ENCODE peak calls at places on chromosomes 1 and 21, in ten cellular contexts. One of them, this sample, is unnamed.

GRCh38 chr1:174990382-174990999 is 9.3 kb upstream of the CACYBP start:
- DNase-seq in stomach: no peak
- DNase-seq in SK-N-SH: peak; percentile 49
- DNase-seq in HepG2: peak; percentile 60
- DNase-seq in sigmoid colon: no peak
- DNase-seq in transverse colon: no peak
- DNase-seq in suprapubic skin: no peak
- DNase-seq in upper lobe of left lung: no peak
- DNase-seq in K562: no peak
- DNase-seq in spleen: no peak
- DNase-seq in this sample: no peak

GRCh38 chr1:239288964-239289535 is 97.3 kb upstream of the CHRM3 start:
- DNase-seq in stomach: no peak
- DNase-seq in SK-N-SH: no peak
- DNase-seq in HepG2: no peak
- DNase-seq in sigmoid colon: no peak
- DNase-seq in transverse colon: no peak
- DNase-seq in suprapubic skin: no peak
- DNase-seq in upper lobe of left lung: no peak
- DNase-seq in K562: no peak
- DNase-seq in spleen: no peak
- DNase-seq in this sample: no peak

GRCh38 chr1:55572878-55573734 is 357.9 kb upstream of the USP24 start:
- DNase-seq in stomach: no peak
- DNase-seq in SK-N-SH: no peak
- DNase-seq in HepG2: peak; percentile 14
- DNase-seq in sigmoid colon: no peak
- DNase-seq in transverse colon: no peak
- DNase-seq in suprapubic skin: no peak
- DNase-seq in upper lobe of left lung: no peak
- DNase-seq in K562: no peak
- DNase-seq in spleen: no peak
- DNase-seq in this sample: no peak

GRCh38 chr1:215407575-215407974 is 159.5 kb upstream of the KCTD3 start:
- DNase-seq in stomach: no peak
- DNase-seq in SK-N-SH: no peak
- DNase-seq in HepG2: no peak
- DNase-seq in sigmoid colon: no peak
- DNase-seq in transverse colon: no peak
- DNase-seq in suprapubic skin: no peak
- DNase-seq in upper lobe of left lung: no peak
- DNase-seq in K562: no peak
- DNase-seq in spleen: no peak
- DNase-seq in this sample: no peak

GRCh38 chr1:202010042-202011015 is at the start of gene ELF3:
- DNase-seq in stomach: peak; percentile 95
- DNase-seq in SK-N-SH: no peak
- DNase-seq in HepG2: peak; percentile 99
- DNase-seq in sigmoid colon: no peak
- DNase-seq in transverse colon: peak; percentile 92
- DNase-seq in suprapubic skin: no peak
- DNase-seq in upper lobe of left lung: peak; percentile 91
- DNase-seq in K562: no peak
- DNase-seq in spleen: peak; percentile 61
- DNase-seq in this sample: peak; percentile 95

GRCh38 chr1:110309768-110310167 is 29.4 kb upstream of the RBM15 start:
- DNase-seq in stomach: no peak
- DNase-seq in SK-N-SH: no peak
- DNase-seq in HepG2: no peak
- DNase-seq in sigmoid colon: no peak
- DNase-seq in transverse colon: no peak
- DNase-seq in suprapubic skin: no peak
- DNase-seq in upper lobe of left lung: no peak
- DNase-seq in K562: no peak
- DNase-seq in spleen: no peak
- DNase-seq in this sample: no peak

GRCh38 chr1:166814611-166815010 is 24.7 kb upstream of the POGK start:
- DNase-seq in stomach: peak; percentile 43
- DNase-seq in SK-N-SH: no peak
- DNase-seq in HepG2: no peak
- DNase-seq in sigmoid colon: no peak
- DNase-seq in transverse colon: no peak
- DNase-seq in suprapubic skin: no peak
- DNase-seq in upper lobe of left lung: peak; percentile 57
- DNase-seq in K562: no peak
- DNase-seq in spleen: no peak
- DNase-seq in this sample: no peak

GRCh38 chr1:242447682-242448081 is 76.8 kb downstream of the PLD5 start:
- DNase-seq in stomach: no peak
- DNase-seq in SK-N-SH: no peak
- DNase-seq in HepG2: no peak
- DNase-seq in sigmoid colon: no peak
- DNase-seq in transverse colon: no peak
- DNase-seq in suprapubic skin: no peak
- DNase-seq in upper lobe of left lung: no peak
- DNase-seq in K562: no peak
- DNase-seq in spleen: no peak
- DNase-seq in this sample: no peak

GRCh38 chr21:44752701-44753235 is 41.4 kb upstream of the TSPEAR start:
- DNase-seq in stomach: no peak
- DNase-seq in SK-N-SH: no peak
- DNase-seq in HepG2: no peak
- DNase-seq in sigmoid colon: no peak
- DNase-seq in transverse colon: no peak
- DNase-seq in suprapubic skin: peak; percentile 49
- DNase-seq in upper lobe of left lung: no peak
- DNase-seq in K562: no peak
- DNase-seq in spleen: no peak
- DNase-seq in this sample: no peak

GRCh38 chr1:227728059-227728891 is 6.8 kb downstream of the JMJD4 start:
- DNase-seq in stomach: peak; percentile 87
- DNase-seq in SK-N-SH: peak; percentile 94
- DNase-seq in HepG2: peak; percentile 69
- DNase-seq in sigmoid colon: peak; percentile 88
- DNase-seq in transverse colon: peak; percentile 91
- DNase-seq in suprapubic skin: peak; percentile 82
- DNase-seq in upper lobe of left lung: peak; percentile 83
- DNase-seq in K562: peak; percentile 85
- DNase-seq in spleen: peak; percentile 91
- DNase-seq in this sample: peak; percentile 85

GRCh38 chr1:8317647-8318360 is at the start of gene SLC45A1:
- DNase-seq in stomach: peak; percentile 82
- DNase-seq in SK-N-SH: peak; percentile 97
- DNase-seq in HepG2: no peak
- DNase-seq in sigmoid colon: peak; percentile 92
- DNase-seq in transverse colon: peak; percentile 80
- DNase-seq in suprapubic skin: no peak
- DNase-seq in upper lobe of left lung: peak; percentile 78
- DNase-seq in K562: peak; percentile 72
- DNase-seq in spleen: peak; percentile 94
- DNase-seq in this sample: peak; percentile 70

GRCh38 chr1:117312453-117313138 is 54.7 kb upstream of the MAN1A2 start:
- DNase-seq in stomach: no peak
- DNase-seq in SK-N-SH: no peak
- DNase-seq in HepG2: peak; percentile 43
- DNase-seq in sigmoid colon: no peak
- DNase-seq in transverse colon: no peak
- DNase-seq in suprapubic skin: no peak
- DNase-seq in upper lobe of left lung: no peak
- DNase-seq in K562: peak; percentile 54
- DNase-seq in spleen: no peak
- DNase-seq in this sample: no peak

GRCh38 chr1:208344202-208344601 is 100.0 kb upstream of the PLXNA2 start:
- DNase-seq in stomach: no peak
- DNase-seq in SK-N-SH: no peak
- DNase-seq in HepG2: no peak
- DNase-seq in sigmoid colon: no peak
- DNase-seq in transverse colon: no peak
- DNase-seq in suprapubic skin: no peak
- DNase-seq in upper lobe of left lung: no peak
- DNase-seq in K562: no peak
- DNase-seq in spleen: no peak
- DNase-seq in this sample: no peak

GRCh38 chr1:7899741-7900140 is 40.9 kb downstream of the TNFRSF9 start:
- DNase-seq in stomach: no peak
- DNase-seq in SK-N-SH: no peak
- DNase-seq in HepG2: no peak
- DNase-seq in sigmoid colon: no peak
- DNase-seq in transverse colon: no peak
- DNase-seq in suprapubic skin: no peak
- DNase-seq in upper lobe of left lung: no peak
- DNase-seq in K562: no peak
- DNase-seq in spleen: no peak
- DNase-seq in this sample: no peak

GRCh38 chr1:240691521-240692338 is 79.8 kb upstream of the GREM2 start:
- DNase-seq in stomach: peak; percentile 36
- DNase-seq in SK-N-SH: peak; percentile 69
- DNase-seq in HepG2: peak; percentile 5
- DNase-seq in sigmoid colon: peak; percentile 69
- DNase-seq in transverse colon: peak; percentile 19
- DNase-seq in suprapubic skin: peak; percentile 75
- DNase-seq in upper lobe of left lung: peak; percentile 23
- DNase-seq in K562: peak; percentile 3
- DNase-seq in spleen: no peak
- DNase-seq in this sample: no peak

GRCh38 chr1:156696755-156697154 is 8.6 kb downstream of the CRABP2 start:
- DNase-seq in stomach: no peak
- DNase-seq in SK-N-SH: no peak
- DNase-seq in HepG2: no peak
- DNase-seq in sigmoid colon: no peak
- DNase-seq in transverse colon: no peak
- DNase-seq in suprapubic skin: no peak
- DNase-seq in upper lobe of left lung: no peak
- DNase-seq in K562: no peak
- DNase-seq in spleen: no peak
- DNase-seq in this sample: no peak

GRCh38 chr1:218660678-218661053 is 315.5 kb downstream of the TGFB2 start:
- DNase-seq in stomach: no peak
- DNase-seq in SK-N-SH: no peak
- DNase-seq in HepG2: no peak
- DNase-seq in sigmoid colon: no peak
- DNase-seq in transverse colon: no peak
- DNase-seq in suprapubic skin: no peak
- DNase-seq in upper lobe of left lung: no peak
- DNase-seq in K562: no peak
- DNase-seq in spleen: no peak
- DNase-seq in this sample: no peak

GRCh38 chr1:209431813-209432442 is 151.6 kb upstream of the CAMK1G start:
- DNase-seq in stomach: no peak
- DNase-seq in SK-N-SH: no peak
- DNase-seq in HepG2: no peak
- DNase-seq in sigmoid colon: no peak
- DNase-seq in transverse colon: no peak
- DNase-seq in suprapubic skin: no peak
- DNase-seq in upper lobe of left lung: no peak
- DNase-seq in K562: no peak
- DNase-seq in spleen: no peak
- DNase-seq in this sample: no peak
- TF ChIP-seq POLR2AphosphoS5 in stomach: no peak
- TF ChIP-seq POLR2AphosphoS5 in SK-N-SH: no peak
- TF ChIP-seq POLR2AphosphoS5 in HepG2: no peak
- TF ChIP-seq POLR2AphosphoS5 in sigmoid colon: no peak
- TF ChIP-seq POLR2AphosphoS5 in transverse colon: no peak
- TF ChIP-seq POLR2AphosphoS5 in suprapubic skin: no peak
- TF ChIP-seq POLR2AphosphoS5 in upper lobe of left lung: no peak
- TF ChIP-seq POLR2AphosphoS5 in K562: no peak
- TF ChIP-seq POLR2AphosphoS5 in spleen: no peak
- TF ChIP-seq POLR2AphosphoS5 in this sample: no peak

GRCh38 chr1:31593770-31594632 is 17.7 kb downstream of the TINAGL1 start:
- DNase-seq in stomach: peak; percentile 90
- DNase-seq in SK-N-SH: peak; percentile 76
- DNase-seq in HepG2: peak; percentile 62
- DNase-seq in sigmoid colon: peak; percentile 87
- DNase-seq in transverse colon: peak; percentile 89
- DNase-seq in suprapubic skin: no peak
- DNase-seq in upper lobe of left lung: peak; percentile 79
- DNase-seq in K562: peak; percentile 80
- DNase-seq in spleen: peak; percentile 88
- DNase-seq in this sample: peak; percentile 85
- H3K4me3 ChIP-seq in stomach: no peak overlapping the region
- H3K4me3 ChIP-seq in SK-N-SH: no peak overlapping the region
- H3K4me3 ChIP-seq in HepG2: no peak overlapping the region
- H3K4me3 ChIP-seq in sigmoid colon: no peak overlapping the region
- H3K4me3 ChIP-seq in transverse colon: no peak overlapping the region
- H3K4me3 ChIP-seq in suprapubic skin: no peak overlapping the region
- H3K4me3 ChIP-seq in upper lobe of left lung: no peak overlapping the region
- H3K4me3 ChIP-seq in K562: no peak overlapping the region
- H3K4me3 ChIP-seq in spleen: no peak overlapping the region
- H3K4me3 ChIP-seq in this sample: no peak overlapping the region

GRCh38 chr1:237901284-237901870 is 10.7 kb upstream of the ZP4 start:
- DNase-seq in stomach: no peak
- DNase-seq in SK-N-SH: peak; percentile 44
- DNase-seq in HepG2: peak; percentile 1
- DNase-seq in sigmoid colon: no peak
- DNase-seq in transverse colon: no peak
- DNase-seq in suprapubic skin: no peak
- DNase-seq in upper lobe of left lung: no peak
- DNase-seq in K562: peak; percentile 2
- DNase-seq in spleen: no peak
- DNase-seq in this sample: no peak
- TF ChIP-seq CTCF in stomach: no peak
- TF ChIP-seq CTCF in SK-N-SH: peak; percentile 64
- TF ChIP-seq CTCF in HepG2: no peak
- TF ChIP-seq CTCF in sigmoid colon: no peak
- TF ChIP-seq CTCF in transverse colon: peak; percentile 23
- TF ChIP-seq CTCF in suprapubic skin: peak; percentile 23
- TF ChIP-seq CTCF in upper lobe of left lung: no peak
- TF ChIP-seq CTCF in K562: no peak
- TF ChIP-seq CTCF in spleen: no peak
- TF ChIP-seq CTCF in this sample: no peak

GRCh38 chr1:19356266-19356665 is 44.1 kb downstream of the SLC66A1 start:
- DNase-seq in stomach: no peak
- DNase-seq in SK-N-SH: no peak
- DNase-seq in HepG2: no peak
- DNase-seq in sigmoid colon: no peak
- DNase-seq in transverse colon: no peak
- DNase-seq in suprapubic skin: no peak
- DNase-seq in upper lobe of left lung: no peak
- DNase-seq in K562: no peak
- DNase-seq in spleen: no peak
- DNase-seq in this sample: no peak

GRCh38 chr1:19353596-19353995 is 41.5 kb downstream of the SLC66A1 start:
- DNase-seq in stomach: no peak
- DNase-seq in SK-N-SH: no peak
- DNase-seq in HepG2: no peak
- DNase-seq in sigmoid colon: no peak
- DNase-seq in transverse colon: no peak
- DNase-seq in suprapubic skin: no peak
- DNase-seq in upper lobe of left lung: no peak
- DNase-seq in K562: no peak
- DNase-seq in spleen: no peak
- DNase-seq in this sample: no peak

GRCh38 chr1:19352839-19353238 is 40.7 kb downstream of the SLC66A1 start:
- DNase-seq in stomach: no peak
- DNase-seq in SK-N-SH: no peak
- DNase-seq in HepG2: no peak
- DNase-seq in sigmoid colon: no peak
- DNase-seq in transverse colon: no peak
- DNase-seq in suprapubic skin: no peak
- DNase-seq in upper lobe of left lung: no peak
- DNase-seq in K562: no peak
- DNase-seq in spleen: no peak
- DNase-seq in this sample: no peak

GRCh38 chr1:19351858-19352257 is 39.7 kb downstream of the SLC66A1 start:
- DNase-seq in stomach: no peak
- DNase-seq in SK-N-SH: no peak
- DNase-seq in HepG2: no peak
- DNase-seq in sigmoid colon: peak; percentile 83
- DNase-seq in transverse colon: no peak
- DNase-seq in suprapubic skin: no peak
- DNase-seq in upper lobe of left lung: no peak
- DNase-seq in K562: no peak
- DNase-seq in spleen: no peak
- DNase-seq in this sample: no peak

GRCh38 chr1:19354531-19354981 is 42.4 kb downstream of the SLC66A1 start:
- DNase-seq in stomach: no peak
- DNase-seq in SK-N-SH: no peak
- DNase-seq in HepG2: no peak
- DNase-seq in sigmoid colon: no peak
- DNase-seq in transverse colon: no peak
- DNase-seq in suprapubic skin: no peak
- DNase-seq in upper lobe of left lung: no peak
- DNase-seq in K562: no peak
- DNase-seq in spleen: no peak
- DNase-seq in this sample: no peak
- TF ChIP-seq POLR2AphosphoS5 in stomach: no peak
- TF ChIP-seq POLR2AphosphoS5 in SK-N-SH: no peak
- TF ChIP-seq POLR2AphosphoS5 in HepG2: no peak
- TF ChIP-seq POLR2AphosphoS5 in sigmoid colon: no peak
- TF ChIP-seq POLR2AphosphoS5 in transverse colon: no peak
- TF ChIP-seq POLR2AphosphoS5 in suprapubic skin: no peak
- TF ChIP-seq POLR2AphosphoS5 in upper lobe of left lung: no peak
- TF ChIP-seq POLR2AphosphoS5 in K562: no peak
- TF ChIP-seq POLR2AphosphoS5 in spleen: no peak
- TF ChIP-seq POLR2AphosphoS5 in this sample: no peak